ENCODE peak calls at places on chromosomes 1 and 21, in ten cellular contexts. A is occipital lobe; Q is H54; C is stimulated activated CD4-positive, alpha-beta T cell treated with anti-CD3 and anti-CD28 coated beads, TNF-alpha, amount 100 ng/mL, for 48 hours; K is lung; B is kidney; Z is astrocyte of the cerebellum; H is epithelial cell of prostate; R is T-helper 1 cell; P is ovary. X is an unnamed sample.

GRCh38 chr1:59062743-59063142 is 234.2 kb upstream of the FGGY start:
- DNase-seq in B (no peak), R (no peak), A (no peak), P (no peak), H (peak; percentile 14), Z (no peak), Q (no peak), K (no peak), C (no peak), X (peak; percentile 49)

GRCh38 chr1:29789221-29789909 is 553.0 kb downstream of the PTPRU start:
- DNase-seq in Q (no peak), Z (no peak), P (no peak), C (no peak), K (peak; percentile 26), R (no peak), B (no peak), H (peak; percentile 5), A (no peak), X (no peak)

GRCh38 chr1:27672750-27673112 is 739 bp upstream of the IFI6 start:
- DNase-seq in H (no peak), Q (no peak), K (no peak), P (no peak), A (no peak), B (no peak), R (no peak), Z (no peak), C (no peak), X (no peak)

GRCh38 chr1:55127827-55128343 is 87.3 kb downstream of the USP24 start:
- DNase-seq in C (no peak), B (no peak), Q (no peak), K (no peak), H (no peak), A (no peak), Z (no peak), R (peak; percentile 78), P (no peak), X (no peak)

GRCh38 chr1:208985231-208985630 is 598.3 kb upstream of the CAMK1G start:
- DNase-seq in R (no peak), P (no peak), Z (no peak), Q (no peak), C (no peak), K (no peak), B (no peak), H (no peak), A (no peak), X (no peak)

GRCh38 chr1:15214507-15214906 is 32.5 kb upstream of the FHAD1 start:
- DNase-seq in Z (no peak), P (peak; percentile 91), C (no peak), R (no peak), Q (no peak), K (no peak), A (no peak), B (peak; percentile 90), H (no peak), X (peak; percentile 84)

GRCh38 chr1:228372183-228373003 is 34.2 kb downstream of the TRIM11 start:
- DNase-seq in C (no peak), H (no peak), K (no peak), B (peak; percentile 92), P (no peak), A (no peak), R (no peak), Q (no peak), Z (no peak), X (peak; percentile 46)

GRCh38 chr21:32951041-32951440 is 74.7 kb upstream of the OLIG2 start:
- DNase-seq in R (no peak), C (no peak), A (no peak), P (no peak), Q (no peak), H (no peak), K (no peak), B (no peak), Z (no peak), X (no peak)

GRCh38 chr1:47188901-47189785 is 693 bp downstream of the PDZK1IP1 start:
- DNase-seq in K (peak; percentile 24), B (no peak), C (no peak), A (no peak), Q (no peak), P (no peak), H (no peak), Z (no peak), R (no peak), X (no peak)

GRCh38 chr1:178238722-178239510 is 145.0 kb downstream of the RASAL2 start:
- DNase-seq in Q (no peak), C (no peak), Z (peak; percentile 92), H (peak; percentile 99), A (no peak), B (no peak), K (no peak), R (no peak), P (no peak), X (no peak)

GRCh38 chr1:113042336-113043143 is 30.5 kb upstream of the LRIG2 start:
- DNase-seq in C (no peak), K (peak; percentile 78), P (peak; percentile 41), Z (peak; percentile 81), H (no peak), Q (peak; percentile 67), A (peak; percentile 61), R (peak; percentile 49), B (peak; percentile 79), X (peak; percentile 85)

GRCh38 chr1:10433790-10434189 is 3.6 kb downstream of the CENPS start:
- DNase-seq in K (no peak), A (no peak), P (no peak), B (no peak), C (no peak), Z (no peak), R (no peak), H (no peak), Q (no peak), X (no peak)

GRCh38 chr1:18422954-18423353 is 57.8 kb upstream of the KLHDC7A start:
- DNase-seq in Z (no peak), K (no peak), B (no peak), C (no peak), A (no peak), Q (no peak), P (no peak), H (no peak), R (no peak), X (no peak)

GRCh38 chr1:58539553-58539952 is 7.0 kb downstream of the OMA1 start:
- DNase-seq in H (no peak), R (no peak), Q (no peak), P (no peak), C (no peak), Z (no peak), A (no peak), K (no peak), B (no peak), X (no peak)

GRCh38 chr1:45924736-45925135 is 121.3 kb downstream of the MAST2 start:
- DNase-seq in H (peak; percentile 12), P (no peak), A (no peak), K (no peak), B (no peak), Z (no peak), Q (no peak), C (no peak), R (no peak), X (no peak)

GRCh38 chr1:59484090-59484489 is 187.2 kb downstream of the FGGY start:
- DNase-seq in R (peak; percentile 18), H (no peak), P (no peak), C (no peak), Q (peak; percentile 45), A (no peak), Z (peak; percentile 78), K (no peak), B (no peak), X (no peak)

GRCh38 chr1:207028884-207029283 is 3.7 kb downstream of the C1orf116 start:
- DNase-seq in C (no peak), R (no peak), H (no peak), K (no peak), P (no peak), Q (no peak), B (no peak), A (no peak), Z (no peak), X (no peak)

GRCh38 chr1:35443768-35444518 is 113.3 kb downstream of the KIAA0319L start:
- DNase-seq in C (no peak), R (no peak), A (no peak), B (no peak), K (no peak), Z (no peak), P (no peak), H (no peak), Q (no peak), X (no peak)

GRCh38 chr1:38396606-38397005 is 350.0 kb upstream of the POU3F1 start:
- DNase-seq in A (no peak), K (no peak), H (no peak), Q (no peak), P (no peak), C (no peak), R (no peak), Z (no peak), B (no peak), X (no peak)

GRCh38 chr1:99218999-99219398 is 45.3 kb upstream of the PLPPR4 start:
- DNase-seq in Z (no peak), P (no peak), B (no peak), C (no peak), A (no peak), K (no peak), R (no peak), H (no peak), Q (no peak), X (no peak)

GRCh38 chr1:84998642-84999280 is 1.8 kb upstream of the MCOLN2 start:
- DNase-seq in H (no peak), K (no peak), Z (peak; percentile 4), R (peak; percentile 75), Q (no peak), P (no peak), A (no peak), B (no peak), C (no peak), X (peak; percentile 42)

GRCh38 chr1:2115008-2115921 is 65.1 kb downstream of the PRKCZ start:
- DNase-seq in P (no peak), Q (no peak), R (no peak), C (no peak), K (no peak), B (peak; percentile 64), H (no peak), A (no peak), Z (no peak), X (no peak)

X was measured in testis.